ENCODE peak calls at places on chromosomes 4 and X, in nine cellular contexts. Y is GM12891, G is Peyer's patch, L is uterus, I is A549, B is H1, N is endothelial cell of umbilical vein, V is testis, O is spleen. R is an unnamed sample.

GRCh38 chr4:150070464-150071170 is 7.6 kb upstream of the DCLK2 start:
- DNase-seq in L (no peak), Y (no peak), N (no peak), O (no peak), I (peak; percentile 62), B (no peak), G (no peak), V (no peak), R (no peak)

GRCh38 chr4:8197521-8197920 is 1.6 kb upstream of the SH3TC1 start:
- DNase-seq in V (no peak), G (no peak), B (no peak), I (no peak), N (no peak), O (peak; percentile 84), Y (no peak), L (no peak), R (no peak)

GRCh38 chr4:94452476-94453300 is 946 bp downstream of the PDLIM5 start:
- DNase-seq in G (peak; percentile 88), B (peak; percentile 54), O (peak; percentile 87), N (peak; percentile 80), L (peak; percentile 81), I (peak; percentile 76), V (peak; percentile 86), Y (no peak), R (peak; percentile 91)

GRCh38 chr4:90328558-90328957 is 201.4 kb downstream of the CCSER1 start:
- DNase-seq in V (peak; percentile 81), L (no peak), B (no peak), I (no peak), N (peak; percentile 18), O (no peak), Y (no peak), G (no peak), R (no peak)

GRCh38 chr4:74539043-74539790 is 94.3 kb downstream of the AREG start:
- DNase-seq in I (peak; percentile 64), O (no peak), V (no peak), G (no peak), Y (no peak), L (no peak), N (peak; percentile 53), B (no peak), R (no peak)

GRCh38 chr4:66741081-66741480 is 804.2 kb downstream of the CENPC start:
- DNase-seq in G (no peak), L (no peak), V (no peak), O (no peak), N (no peak), Y (no peak), B (no peak), I (no peak), R (no peak)

GRCh38 chr4:184120549-184121127 is 97.0 kb downstream of the ENPP6 start:
- DNase-seq in N (no peak), B (no peak), O (no peak), V (no peak), G (no peak), Y (no peak), I (no peak), L (no peak), R (peak; percentile 85)

GRCh38 chr4:122854444-122854843 is 27.8 kb downstream of the FGF2 start:
- DNase-seq in N (no peak), O (no peak), V (no peak), I (no peak), L (peak; percentile 35), B (no peak), G (no peak), Y (no peak), R (no peak)

GRCh38 chr4:169630069-169630468 is 9.7 kb downstream of the CLCN3 start:
- DNase-seq in N (no peak), Y (no peak), L (no peak), B (no peak), V (no peak), I (no peak), G (no peak), O (no peak), R (no peak)

GRCh38 chr4:169628579-169628978 is 8.2 kb downstream of the CLCN3 start:
- DNase-seq in N (no peak), L (no peak), Y (no peak), V (no peak), G (no peak), I (no peak), B (no peak), O (no peak), R (no peak)

GRCh38 chr4:169627307-169627706 is 6.9 kb downstream of the CLCN3 start:
- DNase-seq in G (no peak), I (no peak), V (no peak), O (no peak), B (no peak), L (no peak), N (no peak), Y (no peak), R (no peak)

GRCh38 chr4:169625886-169626285 is 5.5 kb downstream of the CLCN3 start:
- DNase-seq in Y (no peak), V (no peak), N (no peak), B (no peak), I (no peak), O (no peak), L (no peak), G (no peak), R (no peak)

DNA sequence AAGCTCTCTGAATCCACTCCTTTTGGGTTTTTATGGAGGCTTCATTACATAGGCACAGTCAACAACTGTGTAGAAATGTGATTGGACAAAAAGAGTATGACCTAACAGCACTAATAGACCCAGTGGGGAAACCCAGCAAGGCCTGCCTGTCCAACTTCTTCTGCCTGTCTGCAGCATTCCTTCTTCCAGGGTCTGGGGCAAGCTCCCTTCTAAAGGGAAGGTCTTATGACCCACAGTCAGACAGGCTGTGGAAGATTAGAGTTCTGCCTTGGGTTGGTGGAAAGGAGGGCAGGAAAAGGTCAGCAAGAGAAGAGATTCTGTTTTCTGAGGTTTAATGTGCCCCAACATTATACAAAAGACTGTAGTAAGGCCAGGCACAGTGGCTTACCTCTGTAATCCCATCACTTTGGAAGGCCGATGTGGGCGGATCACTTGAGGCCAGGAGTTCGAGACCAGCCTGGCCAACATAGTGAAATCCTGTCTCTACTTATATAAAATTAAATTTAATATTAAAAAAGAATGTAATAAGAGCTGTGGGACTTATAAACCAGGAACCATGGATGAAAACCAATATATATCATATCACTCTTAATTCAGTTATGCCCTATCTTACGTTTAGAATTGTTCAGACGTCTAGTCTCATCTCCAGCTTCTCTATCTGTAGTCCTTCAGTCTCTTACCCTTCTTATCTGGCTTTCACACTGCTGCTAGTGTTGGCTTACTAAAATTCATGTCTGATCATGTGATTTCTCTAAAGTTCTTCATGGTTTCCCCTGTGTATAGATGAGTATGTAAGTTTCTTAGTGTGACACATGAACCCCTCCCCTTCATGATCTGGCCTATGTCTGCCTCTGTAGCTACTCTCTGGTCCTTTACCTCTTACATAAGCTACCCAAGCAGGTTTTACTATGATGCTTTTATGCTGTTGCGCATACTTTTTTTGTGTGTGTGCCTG is 6.2 kb downstream of the CLCN3 start:
- DNase-seq in O (no peak), G (no peak), B (no peak), Y (no peak), L (no peak), I (no peak), V (no peak), N (no peak), R (no peak)
- TF ChIP-seq POLR2A in O (no peak), G (no peak), B (no peak), Y (no peak), L (no peak), I (no peak), V (no peak), N (no peak), R (no peak)

GRCh38 chr4:73090738-73091137 is 21.2 kb upstream of the COX18 start:
- DNase-seq in V (no peak), O (no peak), G (no peak), L (no peak), I (no peak), Y (no peak), B (no peak), N (no peak), R (no peak)
- TF ChIP-seq POLR2A in V (no peak), O (no peak), G (no peak), L (no peak), I (no peak), Y (no peak), B (no peak), N (no peak), R (no peak)

GRCh38 chrX:13081385-13082285 is 37.2 kb upstream of the FAM9C start:
- DNase-seq in I (no peak), V (no peak), O (no peak), B (no peak), L (no peak), N (no peak), Y (no peak), G (no peak), R (no peak)

GRCh38 chrX:13080128-13080795 is 35.8 kb upstream of the FAM9C start:
- DNase-seq in O (no peak), G (no peak), V (no peak), N (no peak), B (no peak), L (no peak), Y (no peak), I (no peak), R (no peak)

GRCh38 chrX:13085533-13085932 is 41.1 kb upstream of the FAM9C start:
- DNase-seq in O (peak; percentile 84), L (no peak), N (no peak), G (no peak), B (no peak), I (no peak), V (no peak), Y (no peak), R (no peak)

GRCh38 chrX:13084611-13085010 is 40.2 kb upstream of the FAM9C start:
- DNase-seq in O (no peak), G (no peak), V (no peak), L (no peak), Y (no peak), I (no peak), B (no peak), N (peak; percentile 32), R (no peak)

GRCh38 chrX:13082286-13083065 is 38.1 kb upstream of the FAM9C start:
- DNase-seq in L (no peak), I (no peak), O (no peak), V (no peak), N (no peak), G (no peak), B (no peak), Y (no peak), R (no peak)
- TF ChIP-seq POLR2A in L (no peak), I (no peak), O (no peak), V (no peak), N (no peak), G (no peak), B (no peak), Y (peak; percentile 43), R (no peak)

DNA sequence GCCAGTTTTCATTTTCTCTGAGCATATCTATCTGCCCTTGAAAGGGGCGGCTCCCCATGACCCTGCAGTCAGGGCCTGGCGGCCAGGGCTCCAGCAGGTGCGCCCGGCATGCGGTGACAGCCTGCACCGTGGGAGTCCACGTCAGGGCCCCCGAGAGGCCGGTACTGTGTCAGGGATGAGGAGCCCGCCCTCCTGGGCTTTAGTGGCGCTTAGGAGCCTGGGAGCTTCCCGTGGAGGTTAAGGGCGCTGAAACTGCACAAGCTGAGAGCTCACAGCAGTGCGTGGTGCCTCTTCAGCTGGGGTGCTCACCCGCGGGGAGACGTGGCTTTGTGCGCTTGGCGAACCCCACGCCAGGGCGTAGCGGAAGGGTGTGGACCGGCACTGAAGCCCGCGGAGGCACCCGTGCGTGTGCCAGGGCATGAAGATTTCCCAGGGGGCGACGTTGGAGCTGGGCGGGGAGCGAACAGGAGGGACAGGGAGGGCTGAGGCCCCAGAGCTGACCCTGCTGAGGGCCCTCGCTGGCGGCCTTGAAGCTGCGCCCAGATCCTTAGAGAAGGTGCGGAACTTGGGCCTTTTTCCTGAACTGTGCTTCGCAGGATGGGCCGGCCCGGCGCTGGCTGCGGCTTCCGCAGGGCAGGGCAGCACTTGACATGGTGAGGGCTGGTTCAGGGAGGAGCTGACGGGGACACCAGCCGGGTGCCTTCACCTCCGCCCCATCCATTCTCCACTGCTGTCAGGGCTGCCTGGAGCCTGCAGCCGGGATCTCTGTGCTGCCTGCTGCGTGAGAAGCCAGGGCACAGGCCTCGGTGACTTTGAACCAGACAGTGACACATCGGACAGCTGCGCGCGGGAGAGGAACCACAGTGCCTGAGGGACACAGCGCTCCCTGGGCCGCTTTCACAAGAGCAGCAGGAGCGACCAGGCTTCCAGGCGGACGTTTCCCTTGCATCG is 32.9 kb downstream of the HTT-AS start:
- DNase-seq in I (no peak), B (no peak), N (peak; percentile 44), G (peak; percentile 83), V (peak; percentile 62), L (no peak), O (peak; percentile 90), Y (no peak), R (no peak)
- TF ChIP-seq POLR2A in I (no peak), B (no peak), N (no peak), G (peak; percentile 82), V (no peak), L (no peak), O (peak; percentile 10), Y (peak; percentile 53), R (no peak)